ENCODE peak calls at places on chromosomes 5 and 9, in five cellular contexts. D is right atrium auricular region, Y is neural progenitor cell, S is esophagus muscularis mucosa, C is choroid plexus epithelial cell. R is an unnamed sample.

GRCh38 chr5:172559004-172559932 is 81.8 kb upstream of the NEURL1B start:
- DNase-seq in Y (no peak), C (peak; percentile 97), D (peak; percentile 81), S (peak; percentile 95), R (peak; percentile 94)

GRCh38 chr5:15740383-15740782 is 240.4 kb downstream of the FBXL7 start:
- DNase-seq in S (no peak), D (no peak), C (no peak), Y (no peak), R (no peak)

GRCh38 chr5:39517800-39518199 is 93.0 kb upstream of the DAB2 start:
- DNase-seq in D (no peak), C (peak; percentile 91), Y (no peak), S (no peak), R (no peak)

GRCh38 chr5:37428044-37428443 is 48.9 kb downstream of the WDR70 start:
- DNase-seq in S (no peak), Y (no peak), D (no peak), C (no peak), R (no peak)

GRCh38 chr5:35600591-35600990 is 17.1 kb upstream of the SPEF2 start:
- DNase-seq in S (no peak), C (no peak), Y (no peak), D (no peak), R (no peak)

GRCh38 chr5:57215629-57216195 is 41.9 kb downstream of the GPBP1 start:
- DNase-seq in Y (no peak), C (peak; percentile 50), S (no peak), D (no peak), R (no peak)

GRCh38 chr9:109010676-109011655 is 2.3 kb downstream of the CTNNAL1 start:
- DNase-seq in S (no peak), Y (no peak), D (no peak), C (peak; percentile 90), R (no peak)

GRCh38 chr9:7003876-7004275 is 246.1 kb downstream of the KDM4C start:
- DNase-seq in Y (no peak), D (no peak), C (no peak), S (no peak), R (no peak)

GRCh38 chr5:98927242-98927987 is 1.4 kb downstream of the CHD1 start:
- DNase-seq in S (no peak), D (no peak), Y (peak; percentile 51), C (peak; percentile 86), R (no peak)

GRCh38 chr5:67104859-67105258 is 91.7 kb downstream of the CD180 start:
- DNase-seq in C (peak; percentile 22), Y (no peak), D (no peak), S (no peak), R (no peak)

GRCh38 chr5:54518146-54519082 is 855 bp downstream of the SNX18 start:
- DNase-seq in D (no peak), Y (peak; percentile 80), C (peak; percentile 51), S (no peak), R (no peak)

GRCh38 chr5:106459541-106459940 is 1211.2 kb downstream of the EFNA5 start:
- DNase-seq in S (no peak), C (peak; percentile 74), Y (no peak), D (no peak), R (no peak)

GRCh38 chr5:105953616-105954015 is 1717.1 kb downstream of the EFNA5 start:
- DNase-seq in S (no peak), C (no peak), Y (no peak), D (no peak), R (no peak)

GRCh38 chr9:95029251-95029650 is 288.3 kb downstream of the FANCC start:
- DNase-seq in Y (no peak), S (no peak), C (no peak), D (no peak), R (no peak)

GRCh38 chr9:34710023-34710422 is at the start of gene CCL21:
- DNase-seq in S (no peak), C (no peak), D (peak; percentile 82), Y (no peak), R (no peak)

GRCh38 chr5:73780297-73781080 is 154.5 kb downstream of the ARHGEF28 start:
- DNase-seq in D (no peak), Y (no peak), S (no peak), C (peak; percentile 52), R (no peak)

GRCh38 chr9:91163773-91164471 is 197.8 kb downstream of the AUH start:
- DNase-seq in S (no peak), C (no peak), D (peak; percentile 55), Y (no peak), R (peak; percentile 81)

GRCh38 chr5:55665065-55665464 is 47.1 kb downstream of the SLC38A9 start:
- DNase-seq in Y (no peak), S (no peak), D (peak; percentile 72), C (no peak), R (no peak)

GRCh38 chr5:147918101-147918500 is 11.8 kb upstream of the C5orf46 start:
- DNase-seq in S (no peak), Y (no peak), D (no peak), C (peak; percentile 6), R (no peak)

GRCh38 chr9:108052431-108053080 is 563.0 kb upstream of the KLF4 start:
- DNase-seq in D (no peak), S (no peak), Y (peak; percentile 84), C (no peak), R (no peak)

GRCh38 chr9:110006657-110007056 is 201.3 kb downstream of the C9orf152 start:
- DNase-seq in D (no peak), C (no peak), Y (no peak), S (no peak), R (no peak)

GRCh38 chr5:132094393-132095076 is 20.9 kb downstream of the CSF2 start:
- DNase-seq in Y (no peak), C (peak; percentile 89), S (no peak), D (peak; percentile 49), R (no peak)

GRCh38 chr5:132095745-132096084 is 22.1 kb downstream of the CSF2 start:
- DNase-seq in C (no peak), Y (no peak), D (no peak), S (no peak), R (no peak)

GRCh38 chr5:132095077-132095744 is 21.6 kb downstream of the CSF2 start:
- DNase-seq in D (peak; percentile 32), S (no peak), Y (no peak), C (no peak), R (no peak)

GRCh38 chr5:132090107-132090506 is 16.5 kb downstream of the CSF2 start:
- DNase-seq in C (peak; percentile 82), S (no peak), Y (no peak), D (no peak), R (no peak)

DNA sequence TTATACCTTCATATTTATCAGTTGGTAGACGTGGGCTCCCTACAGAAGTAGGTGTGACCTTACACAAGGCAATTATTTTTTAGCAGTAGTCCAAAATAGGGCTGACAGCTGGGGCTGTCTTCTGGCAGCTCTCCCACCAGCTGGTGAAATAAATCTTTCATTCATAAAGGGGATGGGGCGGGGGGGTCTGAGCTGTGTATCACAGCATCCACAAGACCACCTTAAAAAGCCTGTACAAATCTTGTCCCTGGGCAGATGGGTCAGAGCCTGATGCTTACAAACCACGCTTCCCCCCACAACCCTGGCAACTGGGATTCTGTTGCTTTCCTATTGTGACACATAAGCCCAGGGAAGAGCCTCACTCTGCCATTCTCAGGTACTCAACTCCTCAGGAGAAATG is 19.7 kb downstream of the CSF2 start:
- DNase-seq in C (no peak), D (no peak), S (no peak), Y (no peak), R (no peak)
- H3K4me3 ChIP-seq in C (no peak overlapping the region), D (no peak overlapping the region), S (no peak overlapping the region), Y (no peak overlapping the region), R (no peak overlapping the region)

GRCh38 chr5:108280960-108281569 is 100.8 kb downstream of the FBXL17 start:
- DNase-seq in Y (no peak), S (no peak), D (no peak), C (no peak), R (no peak)
- TF ChIP-seq CTCF in Y (no peak), S (no peak), D (no peak), C (no peak), R (no peak)

GRCh38 chr5:111225926-111226325 is 1.7 kb downstream of the CAMK4 start:
- DNase-seq in D (no peak), S (no peak), Y (no peak), C (no peak), R (no peak)
- H3K4me3 ChIP-seq in D (no peak overlapping the region), S (no peak overlapping the region), Y (no peak overlapping the region), C (no peak overlapping the region), R (no peak overlapping the region)

GRCh38 chr9:73845539-73845938 is 651.6 kb upstream of the RORB start:
- DNase-seq in S (no peak), D (no peak), C (no peak), Y (no peak), R (no peak)
- TF ChIP-seq CTCF in S (no peak), D (no peak), C (no peak), Y (no peak), R (no peak)

R was measured in vagina.